ENCODE peak calls at places on chromosomes 2 and 18, in eight cellular contexts. Z is endothelial cell, E is GM12864, B is sigmoid colon, P is psoas muscle, M is heart left ventricle, T is HFFc6, L is astrocyte of the cerebellum. N is an unnamed sample.

GRCh38 chr2:72423766-72424165 is 276.1 kb upstream of the CYP26B1 start:
- DNase-seq in Z (no peak), E (no peak), B (no peak), P (no peak), M (no peak), T (no peak), L (no peak), N (no peak)

GRCh38 chr2:73859721-73860586 is 31.2 kb downstream of the STAMBP start:
- DNase-seq in Z (no peak), E (no peak), B (no peak), P (no peak), M (no peak), T (peak; percentile 89), L (peak; percentile 26), N (no peak)

GRCh38 chr2:159557437-159558034 is 58.8 kb downstream of the BAZ2B start:
- DNase-seq in Z (no peak), E (no peak), B (no peak), P (no peak), M (no peak), T (peak; percentile 4), L (no peak), N (no peak)

GRCh38 chr2:170710609-170710979 is 4.5 kb upstream of the SP5 start:
- DNase-seq in Z (no peak), E (no peak), B (no peak), P (no peak), M (no peak), T (no peak), L (no peak), N (no peak)

GRCh38 chr2:68870215-68870614 is 982 bp downstream of the BMP10 start:
- DNase-seq in Z (no peak), E (no peak), B (no peak), P (no peak), M (no peak), T (no peak), L (no peak), N (no peak)

GRCh38 chr2:168432565-168433186 is 23.4 kb upstream of the CERS6 start:
- DNase-seq in Z (no peak), E (peak; percentile 29), B (no peak), P (no peak), M (no peak), T (no peak), L (no peak), N (no peak)

GRCh38 chr18:67771271-67771670 is 254.8 kb upstream of the DSEL start:
- DNase-seq in Z (no peak), E (no peak), B (no peak), P (no peak), M (no peak), T (peak; percentile 66), L (no peak), N (no peak)

GRCh38 chr18:46622999-46623398 is 34.0 kb downstream of the LOXHD1 start:
- DNase-seq in Z (no peak), E (no peak), B (no peak), P (no peak), M (no peak), T (peak; percentile 30), L (no peak), N (no peak)

GRCh38 chr2:27701676-27702075 is 38.0 kb downstream of the SLC4A1AP start:
- DNase-seq in Z (no peak), E (no peak), B (no peak), P (peak; percentile 96), M (no peak), T (no peak), L (peak; percentile 50), N (peak; percentile 91)

GRCh38 chr2:240437181-240437860 is 1.9 kb downstream of the GPC1 start:
- DNase-seq in Z (no peak), E (no peak), B (peak; percentile 66), P (peak; percentile 48), M (peak; percentile 25), T (no peak), L (no peak), N (peak; percentile 45)

GRCh38 chr2:134479696-134480330 is 225.9 kb downstream of the MGAT5 start:
- DNase-seq in Z (no peak), E (no peak), B (no peak), P (no peak), M (no peak), T (no peak), L (no peak), N (no peak)

GRCh38 chr2:148391324-148391723 is 253.2 kb upstream of the EPC2 start:
- DNase-seq in Z (no peak), E (no peak), B (no peak), P (no peak), M (no peak), T (peak; percentile 3), L (peak; percentile 1), N (no peak)

GRCh38 chr2:222915092-222915957 is 54.5 kb downstream of the ACSL3 start:
- DNase-seq in Z (no peak), E (no peak), B (no peak), P (no peak), M (no peak), T (peak; percentile 33), L (no peak), N (no peak)

GRCh38 chr2:153059338-153060052 is 341.1 kb downstream of the ARL6IP6 start:
- DNase-seq in Z (peak; percentile 16), E (no peak), B (no peak), P (no peak), M (no peak), T (no peak), L (peak; percentile 47), N (no peak)

GRCh38 chr18:58186258-58186948 is 142.4 kb downstream of the NEDD4L start:
- DNase-seq in Z (no peak), E (no peak), B (no peak), P (no peak), M (no peak), T (peak; percentile 90), L (no peak), N (no peak)

GRCh38 chr2:238974510-238975166 is 126.8 kb downstream of the TWIST2 start:
- DNase-seq in Z (no peak), E (no peak), B (peak; percentile 77), P (no peak), M (no peak), T (peak; percentile 89), L (peak; percentile 81), N (no peak)

GRCh38 chr18:31429623-31430022 is 17.9 kb upstream of the DSG3 start:
- DNase-seq in Z (no peak), E (no peak), B (no peak), P (no peak), M (no peak), T (no peak), L (no peak), N (no peak)

GRCh38 chr2:138504546-138505239 is 3.1 kb downstream of the SPOPL start:
- DNase-seq in Z (no peak), E (peak; percentile 53), B (no peak), P (no peak), M (no peak), T (no peak), L (no peak), N (no peak)

GRCh38 chr2:215161301-215161829 is 22.9 kb upstream of the ABCA12 start:
- DNase-seq in Z (no peak), E (no peak), B (no peak), P (no peak), M (no peak), T (no peak), L (no peak), N (no peak)

GRCh38 chr2:10400568-10400977 is 47.6 kb downstream of the ODC1 start:
- DNase-seq in Z (no peak), E (no peak), B (peak; percentile 79), P (no peak), M (peak; percentile 63), T (no peak), L (no peak), N (peak; percentile 80)

GRCh38 chr2:70926042-70926441 is 9.7 kb upstream of the ATP6V1B1 start:
- DNase-seq in Z (peak; percentile 0), E (no peak), B (peak; percentile 25), P (peak; percentile 6), M (no peak), T (no peak), L (no peak), N (no peak)

GRCh38 chr2:96359310-96359709 is 23.7 kb downstream of the NCAPH start:
- DNase-seq in Z (no peak), E (no peak), B (no peak), P (no peak), M (no peak), T (no peak), L (no peak), N (no peak)
- TF ChIP-seq CTCF in Z (no peak), E (peak; percentile 37), B (no peak), P (peak; percentile 24), M (no peak), T (peak; percentile 28), L (peak; percentile 13), N (peak; percentile 27)

DNA sequence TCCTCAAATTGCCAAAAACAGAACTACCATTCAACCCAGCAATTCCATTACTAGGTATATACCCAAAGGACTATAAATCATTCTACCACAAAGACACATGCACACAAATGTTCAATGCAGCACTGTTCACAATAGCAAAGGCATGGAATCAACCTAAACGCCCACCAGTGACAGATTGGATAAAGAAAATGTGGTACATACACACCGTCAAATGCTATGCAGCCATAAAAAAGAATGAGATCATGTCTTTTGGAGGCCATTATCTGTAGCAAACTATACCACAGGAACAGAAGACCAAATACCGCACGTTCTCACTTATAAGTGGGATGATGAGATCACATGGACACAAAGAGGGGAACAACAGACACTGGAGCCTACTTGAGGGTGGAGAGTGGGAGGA is 136.8 kb downstream of the COL6A3 start:
- DNase-seq in Z (no peak), E (no peak), B (no peak), P (no peak), M (no peak), T (no peak), L (no peak), N (no peak)
- TF ChIP-seq CTCF in Z (no peak), E (no peak), B (no peak), P (no peak), M (no peak), T (no peak), L (no peak), N (no peak)

GRCh38 chr18:49021076-49021432 is 70.3 kb upstream of the SMAD7 start:
- DNase-seq in Z (no peak), E (no peak), B (no peak), P (peak; percentile 39), M (no peak), T (no peak), L (no peak), N (peak; percentile 62)

GRCh38 chr18:49020621-49021021 is 69.9 kb upstream of the SMAD7 start:
- DNase-seq in Z (no peak), E (no peak), B (no peak), P (peak; percentile 34), M (no peak), T (peak; percentile 4), L (no peak), N (peak; percentile 62)

GRCh38 chr18:49020129-49020528 is 69.4 kb upstream of the SMAD7 start:
- DNase-seq in Z (no peak), E (no peak), B (no peak), P (peak; percentile 34), M (no peak), T (no peak), L (no peak), N (peak; percentile 60)

GRCh38 chr18:49022311-49023280 is 71.8 kb upstream of the SMAD7 start:
- DNase-seq in Z (no peak), E (no peak), B (peak; percentile 56), P (peak; percentile 29), M (no peak), T (no peak), L (no peak), N (peak; percentile 59)

GRCh38 chr18:49021433-49022129 is 70.8 kb upstream of the SMAD7 start:
- DNase-seq in Z (peak; percentile 52), E (peak; percentile 31), B (no peak), P (peak; percentile 53), M (no peak), T (peak; percentile 14), L (no peak), N (peak; percentile 90)
- TF ChIP-seq CTCF in Z (peak; percentile 29), E (peak; percentile 71), B (no peak), P (peak; percentile 29), M (peak; percentile 18), T (peak; percentile 66), L (peak; percentile 33), N (peak; percentile 50)

GRCh38 chr2:45716915-45717314 is 65.4 kb downstream of the PRKCE start:
- DNase-seq in Z (no peak), E (no peak), B (no peak), P (no peak), M (no peak), T (no peak), L (no peak), N (no peak)
- TF ChIP-seq CTCF in Z (no peak), E (no peak), B (no peak), P (no peak), M (no peak), T (no peak), L (no peak), N (no peak)